ENCODE peak calls at places on chromosomes 11 and 22, in five cellular contexts. O, K, P, I and M are unnamed samples.

GRCh38 chr11:57641426-57641825 is 8.3 kb downstream of the YPEL4 start:
- DNase-seq in O (peak; percentile 78), K (no peak), I (no peak), P (peak; percentile 69), M (peak; percentile 29)

GRCh38 chr11:8082391-8083087 is 1.5 kb downstream of the TUB start:
- DNase-seq in I (no peak), O (no peak), K (no peak), P (no peak), M (no peak)

GRCh38 chr11:134486704-134487103 is 74.7 kb upstream of the B3GAT1 start:
- DNase-seq in K (no peak), I (no peak), O (no peak), P (no peak), M (no peak)

GRCh38 chr22:45969414-45969799 is 7.6 kb downstream of the WNT7B start:
- DNase-seq in K (no peak), O (no peak), I (peak; percentile 46), P (no peak), M (no peak)

GRCh38 chr11:11010624-11011127 is 152.8 kb upstream of the ZBED5 start:
- DNase-seq in O (peak; percentile 18), I (peak; percentile 66), K (peak; percentile 34), P (peak; percentile 1), M (no peak)

GRCh38 chr11:66987158-66987620 is 12.1 kb downstream of the C11orf86 start:
- DNase-seq in O (no peak), I (peak; percentile 56), P (no peak), K (peak; percentile 19), M (no peak)

GRCh38 chr11:36243641-36244040 is 45.6 kb downstream of the COMMD9 start:
- DNase-seq in P (no peak), K (no peak), I (no peak), O (no peak), M (no peak)

GRCh38 chr11:118401880-118402590 is 629 bp downstream of the ATP5MG start:
- DNase-seq in K (no peak), O (peak; percentile 90), I (no peak), P (peak; percentile 92), M (no peak)

GRCh38 chr11:19279455-19279854 is 38.7 kb upstream of the E2F8 start:
- DNase-seq in K (no peak), I (no peak), O (no peak), P (no peak), M (no peak)

GRCh38 chr11:32821517-32821916 is 8.2 kb upstream of the PRRG4 start:
- DNase-seq in I (no peak), K (no peak), O (peak; percentile 29), P (no peak), M (no peak)

GRCh38 chr22:39661842-39662676 is 91.5 kb downstream of the CACNA1I start:
- DNase-seq in O (no peak), K (no peak), I (no peak), P (no peak), M (no peak)

GRCh38 chr11:10309163-10310093 is 4.6 kb downstream of the ADM start:
- DNase-seq in O (peak; percentile 77), K (peak; percentile 59), P (peak; percentile 92), I (no peak), M (no peak)

GRCh38 chr11:334264-335033 is 13.8 kb upstream of the IFITM3 start:
- DNase-seq in I (no peak), O (no peak), K (no peak), P (no peak), M (peak; percentile 43)

GRCh38 chr11:50188040-50188439 is 155.4 kb downstream of the OR4C45 start:
- DNase-seq in K (no peak), I (no peak), P (no peak), O (no peak), M (no peak)

GRCh38 chr11:86926975-86927374 is 28.2 kb downstream of the FZD4 start:
- DNase-seq in I (no peak), P (peak; percentile 44), O (no peak), K (no peak), M (no peak)

GRCh38 chr11:76141901-76142300 is 64.4 kb downstream of the WNT11 start:
- DNase-seq in I (no peak), P (peak; percentile 5), K (no peak), O (no peak), M (no peak)

GRCh38 chr11:12715941-12716340 is 41.7 kb downstream of the TEAD1 start:
- DNase-seq in K (no peak), I (no peak), P (no peak), O (no peak), M (no peak)

GRCh38 chr11:131685206-131685605 is 314.8 kb downstream of the NTM start:
- DNase-seq in K (no peak), O (no peak), I (no peak), P (no peak), M (no peak)

GRCh38 chr22:23837911-23838685 is 708 bp downstream of the DERL3 start:
- DNase-seq in I (no peak), O (no peak), K (no peak), P (no peak), M (no peak)

DNA sequence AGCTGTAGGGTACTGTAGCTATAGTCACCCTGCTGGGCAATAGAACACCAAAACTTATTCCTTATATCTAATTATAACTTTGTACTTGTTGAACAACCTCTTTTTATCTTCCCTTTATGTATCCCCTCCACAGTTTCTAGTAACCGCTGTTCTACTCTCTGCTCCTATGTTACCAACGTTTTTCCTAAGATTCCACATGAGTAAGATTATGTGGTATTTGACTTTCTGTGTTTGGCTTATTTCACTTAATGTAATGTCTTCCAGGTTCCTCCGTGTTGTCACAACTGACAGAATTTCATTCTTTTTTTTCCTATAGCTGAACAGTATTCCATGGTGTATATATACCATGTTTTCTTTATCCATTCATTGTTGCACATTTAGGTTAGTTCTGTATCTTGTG is 258.4 kb downstream of the DYNC2H1 start:
- DNase-seq in K (no peak), O (no peak), P (no peak), I (no peak), M (no peak)
- H3K4me3 ChIP-seq in K (no peak overlapping the region), O (no peak overlapping the region), P (no peak overlapping the region), I (no peak overlapping the region), M (no peak overlapping the region)

GRCh38 chr22:24983151-24983550 is 30.6 kb downstream of the KIAA1671 start:
- DNase-seq in O (no peak), P (no peak), I (no peak), K (no peak), M (no peak)
- H3K4me3 ChIP-seq in O (no peak overlapping the region), P (no peak overlapping the region), I (no peak overlapping the region), K (no peak overlapping the region), M (no peak overlapping the region)

GRCh38 chr11:93849751-93850584 is 450 bp downstream of the VSTM5 start:
- DNase-seq in O (peak; percentile 17), P (no peak), I (peak; percentile 56), K (peak; percentile 22), M (no peak)
- H3K4me3 ChIP-seq in O (peak overlapping the region; percentile 23), P (peak overlapping the region; percentile 10), I (peak overlapping the region; percentile 62), K (peak overlapping the region; percentile 68), M (peak overlapping the region; percentile 41)

DNA sequence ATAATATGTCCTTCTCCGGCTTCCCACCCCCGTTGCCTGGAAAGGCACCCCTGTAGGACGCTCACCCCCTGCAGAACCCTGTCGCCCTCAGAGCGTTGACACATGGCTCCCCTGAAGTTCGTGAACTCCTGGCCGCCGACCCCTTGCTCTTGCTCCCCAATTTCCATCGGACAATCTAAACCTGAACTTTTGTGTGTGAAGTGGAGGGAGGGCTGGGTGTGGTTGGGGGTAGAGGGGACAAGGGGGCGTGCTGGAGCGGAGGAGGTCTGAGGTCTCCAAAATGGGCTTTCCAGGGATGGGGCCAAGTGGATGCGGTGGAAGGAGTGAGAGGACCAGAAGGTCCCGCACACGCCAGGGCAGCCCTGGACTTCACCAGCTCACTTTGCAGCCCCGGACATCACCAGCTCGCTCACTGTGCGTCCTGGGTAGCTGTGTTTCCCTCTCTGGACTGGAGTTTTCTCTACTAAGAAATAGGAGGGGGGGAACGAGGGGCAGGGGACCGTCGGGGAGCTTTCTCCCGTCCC is 18.6 kb downstream of the CREB3L1 start:
- DNase-seq in I (no peak), K (no peak), O (no peak), P (no peak), M (no peak)
- H3K4me3 ChIP-seq in I (peak overlapping the region; percentile 79), K (peak overlapping the region; percentile 66), O (peak overlapping the region; percentile 41), P (peak overlapping the region; percentile 41), M (peak overlapping the region; percentile 46)